ENCODE peak calls at places on chromosomes 6 and 20, in four cellular contexts. W is Peyer's patch, V is stomach, U is transverse colon. B is an unnamed sample.

GRCh38 chr6:63573899-63574553 is 1.7 kb downstream of the LOC128125822 start:
- DNase-seq in V (peak), W (no peak), U (peak), B (peak)

GRCh38 chr6:124879992-124880355 is 82.3 kb upstream of the RNF217 start:
- DNase-seq in W (no peak), V (no peak), U (no peak), B (no peak)

GRCh38 chr6:85419046-85419759 is 30.7 kb upstream of the NT5E start:
- DNase-seq in W (no peak), U (no peak), V (no peak), B (no peak)

GRCh38 chr6:27138837-27139752 is 108.4 kb upstream of the PRSS16 start:
- DNase-seq in V (peak), W (peak), U (peak), B (peak)

GRCh38 chr20:61964675-61965605 is 100.7 kb downstream of the TAF4 start:
- DNase-seq in V (no peak), W (no peak), U (no peak), B (no peak)

GRCh38 chr6:71480577-71480976 is 192.0 kb downstream of the OGFRL1 start:
- DNase-seq in U (no peak), W (no peak), V (no peak), B (no peak)

GRCh38 chr6:140462495-140463311 is 1088.3 kb upstream of the CITED2 start:
- DNase-seq in U (peak), V (no peak), W (no peak), B (no peak)

GRCh38 chr20:58078741-58079522 is 149.5 kb downstream of the ANKRD60 start:
- DNase-seq in U (no peak), W (no peak), V (no peak), B (no peak)

GRCh38 chr6:157380458-157380778 is 572 bp upstream of the ZDHHC14 start:
- DNase-seq in U (no peak), V (no peak), W (no peak), B (no peak)

GRCh38 chr20:21609221-21609620 is 95.4 kb upstream of the NKX2-2 start:
- DNase-seq in V (no peak), W (no peak), U (no peak), B (no peak)

GRCh38 chr20:10381477-10381876 is 52.5 kb downstream of the MKKS start:
- DNase-seq in V (no peak), U (no peak), W (no peak), B (no peak)

GRCh38 chr6:168526841-168527281 is 85.9 kb downstream of the SMOC2 start:
- DNase-seq in W (no peak), V (peak), U (peak), B (no peak)

GRCh38 chr6:150150821-150151646 is 8.2 kb downstream of the PPP1R14C start:
- DNase-seq in U (peak), V (no peak), W (no peak), B (peak)

GRCh38 chr6:148367418-148368024 is 24.9 kb downstream of the SASH1 start:
- DNase-seq in W (no peak), U (no peak), V (no peak), B (no peak)

GRCh38 chr6:85551264-85551663 is 42.4 kb downstream of the SNX14 start:
- DNase-seq in W (no peak), V (no peak), U (no peak), B (peak)

GRCh38 chr20:63081831-63082230 is 75.1 kb upstream of the BHLHE23 start:
- DNase-seq in W (no peak), V (no peak), U (no peak), B (no peak)

GRCh38 chr20:36775196-36775595 is 1.6 kb upstream of the DSN1 start:
- DNase-seq in V (no peak), W (no peak), U (no peak), B (no peak)

GRCh38 chr6:3618300-3619041 is 133.0 kb downstream of the PXDC1 start:
- DNase-seq in W (no peak), V (no peak), U (no peak), B (no peak)

GRCh38 chr20:6185268-6185667 is 62.4 kb upstream of the FERMT1 start:
- DNase-seq in V (no peak), U (no peak), W (no peak), B (no peak)

GRCh38 chr6:84798257-84798656 is 33.9 kb upstream of the TBX18 start:
- DNase-seq in U (no peak), V (no peak), W (no peak), B (no peak)

GRCh38 chr6:20711518-20711917 is 177.3 kb downstream of the CDKAL1 start:
- DNase-seq in W (no peak), U (no peak), V (no peak), B (peak)

GRCh38 chr6:33018904-33019303 is 9.5 kb upstream of the HLA-DOA start:
- DNase-seq in V (peak), U (peak), W (no peak), B (no peak)

GRCh38 chr6:145752638-145753037 is 17.3 kb upstream of the EPM2A start:
- DNase-seq in U (no peak), V (no peak), W (no peak), B (no peak)

GRCh38 chr20:5397418-5397817 is 80.7 kb upstream of the PROKR2 start:
- DNase-seq in W (no peak), U (no peak), V (no peak), B (no peak)

DNA sequence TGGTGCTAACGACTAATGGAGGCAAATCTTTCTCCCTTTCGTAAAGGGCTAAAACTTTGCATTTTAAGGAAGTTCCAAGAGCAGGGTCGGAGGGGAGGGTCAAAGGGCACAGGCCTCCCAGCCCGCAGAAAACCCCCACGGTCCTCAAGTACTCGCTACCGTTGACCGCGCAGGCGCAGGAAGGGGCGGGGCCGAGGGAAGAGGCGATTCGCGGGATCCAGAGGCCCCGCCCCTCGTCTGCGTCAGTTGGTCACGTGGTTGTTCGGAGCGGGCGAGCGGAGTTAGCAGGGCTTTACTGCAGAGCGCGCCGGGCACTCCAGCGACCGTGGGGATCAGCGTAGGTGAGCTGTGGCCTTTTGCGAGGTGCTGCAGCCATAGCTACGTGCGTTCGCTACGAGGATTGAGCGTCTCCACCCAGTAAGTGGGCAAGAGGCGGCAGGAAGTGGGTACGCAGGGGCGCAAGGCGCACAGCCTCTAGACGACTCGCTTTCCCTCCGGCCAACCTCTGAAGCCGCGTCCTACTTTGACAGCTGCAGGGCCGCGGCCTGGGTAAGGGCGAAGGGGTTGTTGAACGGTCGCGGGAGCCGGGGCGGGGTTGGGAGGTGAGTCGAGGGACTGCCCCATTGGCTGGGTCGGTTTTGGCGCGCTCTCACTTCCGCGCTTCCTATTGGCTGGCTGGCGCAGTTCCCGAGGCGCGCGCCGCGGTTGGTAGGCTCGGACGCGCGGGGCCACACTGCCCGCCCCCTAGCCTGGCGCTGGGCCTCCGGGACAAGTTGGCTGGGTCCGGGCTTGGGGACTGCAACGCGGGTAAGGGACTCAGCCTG is at the start of gene GMNN:
- DNase-seq in U (peak), W (peak), V (peak), B (peak)
- TF ChIP-seq POLR2A in U (peak), W (peak), V (no peak), B (peak)

GRCh38 chr20:1466211-1467081 is at the start of gene NSFL1C:
- DNase-seq in U (peak), W (peak), V (peak), B (peak)
- TF ChIP-seq POLR2A in U (peak), W (peak), V (no peak), B (peak)

DNA sequence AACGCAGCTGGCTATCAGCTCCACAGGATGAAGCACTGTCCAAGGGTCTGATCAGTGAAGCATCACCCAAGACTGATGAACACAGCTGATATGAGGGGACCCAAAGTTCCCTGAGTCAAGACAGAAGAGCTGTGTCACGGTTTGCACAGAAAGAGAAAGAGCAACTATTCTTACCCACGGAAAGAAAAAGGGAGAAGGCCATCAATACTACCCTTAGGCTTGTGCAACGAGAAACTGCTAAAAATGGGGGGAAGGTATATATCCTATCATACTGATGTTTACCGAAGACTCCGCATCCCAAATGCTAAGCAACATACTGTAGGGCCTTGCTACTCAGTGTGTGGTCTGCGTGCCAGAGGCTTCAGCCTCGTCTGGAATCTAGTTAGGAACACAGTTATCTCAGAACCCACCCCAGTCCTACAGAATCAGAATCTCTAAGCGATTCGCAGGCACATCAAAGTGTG is 665 bp downstream of the FASTKD5 start:
- DNase-seq in V (no peak), U (no peak), W (no peak), B (peak)
- TF ChIP-seq POLR2A in V (no peak), U (no peak), W (no peak), B (no peak)

GRCh38 chr20:50049442-50050026 is 63.4 kb downstream of the UBE2V1 start:
- DNase-seq in W (no peak), U (no peak), V (no peak), B (no peak)

GRCh38 chr20:50050660-50051308 is 62.2 kb downstream of the UBE2V1 start:
- DNase-seq in V (no peak), U (no peak), W (no peak), B (no peak)

GRCh38 chr20:50052550-50052949 is 60.4 kb downstream of the UBE2V1 start:
- DNase-seq in W (no peak), V (no peak), U (no peak), B (no peak)

GRCh38 chr20:50050214-50050613 is 62.7 kb downstream of the UBE2V1 start:
- DNase-seq in U (no peak), W (no peak), V (no peak), B (no peak)

GRCh38 chr20:50048420-50049166 is 64.4 kb downstream of the UBE2V1 start:
- DNase-seq in U (peak), W (no peak), V (no peak), B (no peak)
- TF ChIP-seq POLR2A in U (no peak), W (no peak), V (no peak), B (no peak)

B was measured in erythroblast.